ENCODE peak calls at places on chromosomes 13 and 19, in eight cellular contexts. B is epithelial cell of esophagus, M is nephron progenitor cell, Y is LNCaP clone FGC, N is endodermal cell, A is kidney epithelial cell, Q is tibial artery, D is mammary epithelial cell. F is an unnamed sample.

GRCh38 chr19:3867971-3868769 is 668 bp downstream of the ZFR2 start:
- DNase-seq in M (no peak), N (peak), D (no peak), Y (no peak), Q (no peak), A (no peak), B (no peak), F (no peak)

GRCh38 chr13:104436555-104436954 is 1370.3 kb upstream of the SLC10A2 start:
- DNase-seq in A (no peak), M (no peak), Y (no peak), N (no peak), Q (no peak), D (no peak), B (no peak), F (no peak)

GRCh38 chr13:83825676-83826075 is 56.6 kb downstream of the SLITRK1 start:
- DNase-seq in B (no peak), Q (no peak), D (no peak), Y (no peak), M (no peak), N (no peak), A (no peak), F (no peak)

GRCh38 chr19:33872445-33873320 is 76.0 kb downstream of the KCTD15 start:
- DNase-seq in Q (no peak), B (peak), Y (no peak), N (no peak), A (no peak), M (no peak), D (peak), F (no peak)

GRCh38 chr19:29396925-29397324 is 128.9 kb upstream of the VSTM2B start:
- DNase-seq in N (no peak), Q (no peak), A (no peak), D (no peak), B (no peak), M (no peak), Y (no peak), F (no peak)

GRCh38 chr13:39132286-39132685 is 94.0 kb downstream of the NHLRC3 start:
- DNase-seq in B (peak), A (peak), M (no peak), Q (no peak), N (no peak), Y (no peak), D (peak), F (peak)

GRCh38 chr19:7917292-7918061 is 2.7 kb upstream of the SNAPC2 start:
- DNase-seq in D (no peak), Q (peak), M (peak), A (no peak), N (peak), Y (no peak), B (peak), F (peak)

GRCh38 chr13:80979035-80979641 is 638.2 kb upstream of the SPRY2 start:
- DNase-seq in D (peak), M (peak), Q (no peak), A (peak), N (peak), B (peak), Y (peak), F (peak)

GRCh38 chr13:24506698-24507335 is 5.8 kb downstream of the PARP4 start:
- DNase-seq in B (no peak), A (no peak), Q (no peak), N (no peak), D (no peak), M (no peak), Y (no peak), F (no peak)

GRCh38 chr19:33434886-33435705 is 61.6 kb downstream of the CEBPG start:
- DNase-seq in N (no peak), A (no peak), B (peak), Y (no peak), Q (no peak), M (no peak), D (no peak), F (no peak)

GRCh38 chr13:36981156-36981743 is 17.9 kb downstream of the ALG5 start:
- DNase-seq in Y (no peak), N (no peak), B (peak), Q (no peak), M (no peak), D (peak), A (no peak), F (peak)

GRCh38 chr19:14301150-14301549 is 80.1 kb upstream of the ADGRE5 start:
- DNase-seq in M (no peak), B (no peak), A (no peak), N (no peak), Y (no peak), Q (no peak), D (no peak), F (no peak)

GRCh38 chr13:99421758-99422555 is 79.3 kb upstream of the TM9SF2 start:
- DNase-seq in M (no peak), B (no peak), N (no peak), Q (no peak), A (no peak), Y (no peak), D (no peak), F (no peak)
- TF ChIP-seq CTCF in M (no peak), B (no peak), N (no peak), Q (no peak), A (no peak), Y (no peak), D (no peak), F (no peak)

DNA sequence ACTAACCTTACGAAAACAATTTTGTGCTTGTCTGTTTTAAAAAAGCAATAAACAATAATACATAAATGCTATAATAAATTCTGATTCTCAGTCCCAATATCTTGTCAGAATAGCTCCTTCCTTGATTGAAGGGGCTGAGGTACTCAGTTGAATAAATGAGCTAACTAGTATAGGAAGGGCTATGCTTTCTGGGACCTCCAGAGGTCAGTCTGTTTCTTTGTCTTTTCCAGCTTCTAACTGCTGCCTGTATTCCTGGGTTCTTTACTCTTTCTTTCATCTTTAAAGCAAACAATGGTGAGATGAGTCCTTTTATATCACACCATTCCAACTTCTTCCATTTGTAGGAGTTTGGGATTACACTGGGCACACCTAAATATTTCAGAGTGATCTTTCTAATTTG is 1297.0 kb upstream of the ATXN8OS start:
- DNase-seq in D (no peak), N (no peak), Y (no peak), M (no peak), B (peak), A (no peak), Q (no peak), F (peak)
- TF ChIP-seq CTCF in D (no peak), N (peak), Y (peak), M (no peak), B (no peak), A (peak), Q (no peak), F (peak)

GRCh38 chr13:26095846-26096245 is 44.0 kb upstream of the SHISA2 start:
- DNase-seq in B (no peak), M (no peak), A (no peak), Q (no peak), Y (no peak), N (no peak), D (no peak), F (no peak)

DNA sequence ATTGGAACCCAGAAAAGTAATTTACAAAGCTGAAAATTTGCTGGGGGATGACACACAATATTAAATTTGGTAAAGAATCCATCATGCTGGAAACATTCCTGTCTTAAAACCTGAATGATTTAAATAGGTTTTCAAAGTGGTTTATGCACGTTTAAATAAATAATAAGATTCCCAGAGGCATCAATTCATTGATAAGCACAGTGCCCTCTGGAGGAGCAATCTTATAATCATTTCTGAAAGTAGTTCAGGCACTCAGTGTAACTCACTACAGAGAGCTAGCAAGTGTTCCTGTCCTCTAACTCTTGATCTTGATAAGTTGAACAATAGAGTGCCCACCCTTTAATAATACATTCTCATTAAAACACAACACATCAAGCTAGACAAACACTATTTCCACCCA is 43.5 kb upstream of the SHISA2 start:
- DNase-seq in Q (no peak), A (no peak), D (no peak), M (no peak), N (no peak), Y (no peak), B (no peak), F (no peak)
- TF ChIP-seq CTCF in Q (no peak), A (no peak), D (no peak), M (no peak), N (peak), Y (peak), B (no peak), F (no peak)

DNA sequence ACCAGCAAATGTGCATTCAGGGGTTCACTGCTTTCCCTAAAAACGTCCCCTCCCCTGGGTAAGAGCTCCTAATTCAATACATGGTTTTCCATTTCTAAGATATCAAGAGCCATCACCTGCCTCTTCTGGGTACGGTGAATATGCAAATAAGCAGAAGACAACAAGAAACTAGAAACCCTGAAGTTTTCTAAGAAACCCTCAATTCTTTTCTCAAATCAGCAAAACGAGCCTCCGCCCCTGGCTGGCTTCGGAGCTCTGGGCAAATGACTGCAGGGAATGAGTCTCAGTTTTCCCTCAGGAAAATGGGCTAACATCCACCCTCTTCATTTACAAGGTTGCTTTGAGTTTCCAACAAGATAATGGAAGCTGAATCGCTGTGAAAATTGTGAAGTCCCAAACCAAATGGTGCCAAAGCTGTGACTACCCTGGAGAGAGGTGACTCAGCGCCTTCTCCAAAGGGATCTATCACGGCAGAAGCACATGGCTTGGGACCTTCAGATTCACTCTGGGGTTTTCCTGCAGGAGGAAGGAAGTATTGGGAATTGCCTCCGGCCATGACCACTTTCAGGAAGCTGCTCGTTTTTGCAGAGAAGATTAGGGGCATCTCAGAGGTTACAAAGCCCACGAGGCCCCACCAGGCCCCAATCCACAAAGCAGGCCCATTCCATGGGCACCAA is 26.6 kb downstream of the KLF2 start:
- DNase-seq in A (no peak), Q (no peak), Y (no peak), N (no peak), D (no peak), B (no peak), M (no peak), F (peak)
- TF ChIP-seq CTCF in A (no peak), Q (no peak), Y (no peak), N (no peak), D (no peak), B (no peak), M (no peak), F (no peak)

GRCh38 chr13:70353096-70353495 is 244.8 kb upstream of the KLHL1 start:
- DNase-seq in Y (no peak), D (no peak), B (peak), A (no peak), Q (no peak), N (peak), M (peak), F (peak)
- TF ChIP-seq CTCF in Y (no peak), D (no peak), B (peak), A (no peak), Q (no peak), N (peak), M (no peak), F (no peak)